ENCODE peak calls at places on chromosomes 6 and 20, in six cellular contexts. One of them, this sample, is unnamed.

GRCh38 chr6:132132420-132132819 is 181.2 kb upstream of the CCN2 start:
- DNase-seq in cardiac muscle cell: peak
- DNase-seq in DND-41: no peak
- DNase-seq in uterus: no peak
- DNase-seq in right lobe of liver: no peak
- DNase-seq in aorta: no peak
- DNase-seq in this sample: peak

GRCh38 chr20:31859266-31859997 is 10.9 kb downstream of the DUSP15 start:
- DNase-seq in aorta: peak
- DNase-seq in cardiac muscle cell: no peak
- DNase-seq in DND-41: no peak
- DNase-seq in uterus: no peak
- DNase-seq in right lobe of liver: no peak
- DNase-seq in this sample: no peak

GRCh38 chr20:25061103-25061799 is 3.3 kb upstream of the ACSS1 start:
- DNase-seq in DND-41: no peak
- DNase-seq in uterus: no peak
- DNase-seq in right lobe of liver: no peak
- DNase-seq in cardiac muscle cell: no peak
- DNase-seq in aorta: no peak
- DNase-seq in this sample: no peak

GRCh38 chr20:44601801-44602204 is 19.4 kb downstream of the PKIG start:
- DNase-seq in aorta: peak
- DNase-seq in uterus: peak
- DNase-seq in cardiac muscle cell: no peak
- DNase-seq in right lobe of liver: no peak
- DNase-seq in DND-41: no peak
- DNase-seq in this sample: no peak

GRCh38 chr6:125271486-125272159 is 30.1 kb downstream of the HDDC2 start:
- DNase-seq in uterus: no peak
- DNase-seq in DND-41: no peak
- DNase-seq in aorta: no peak
- DNase-seq in cardiac muscle cell: no peak
- DNase-seq in right lobe of liver: no peak
- DNase-seq in this sample: no peak

GRCh38 chr6:131682427-131682826 is 18.8 kb downstream of the OR2A4 start:
- DNase-seq in aorta: no peak
- DNase-seq in cardiac muscle cell: no peak
- DNase-seq in right lobe of liver: no peak
- DNase-seq in uterus: no peak
- DNase-seq in DND-41: no peak
- DNase-seq in this sample: no peak

GRCh38 chr6:37698264-37699137 is 818 bp upstream of the MDGA1 start:
- DNase-seq in cardiac muscle cell: peak
- DNase-seq in right lobe of liver: peak
- DNase-seq in uterus: peak
- DNase-seq in aorta: peak
- DNase-seq in DND-41: peak
- DNase-seq in this sample: peak

GRCh38 chr6:90004511-90004910 is 110.2 kb downstream of the GJA10 start:
- DNase-seq in uterus: no peak
- DNase-seq in DND-41: no peak
- DNase-seq in aorta: no peak
- DNase-seq in cardiac muscle cell: no peak
- DNase-seq in right lobe of liver: no peak
- DNase-seq in this sample: no peak

GRCh38 chr20:270517-270916 is 13.0 kb downstream of the DEFB132 start:
- DNase-seq in uterus: no peak
- DNase-seq in cardiac muscle cell: no peak
- DNase-seq in DND-41: no peak
- DNase-seq in aorta: no peak
- DNase-seq in right lobe of liver: peak
- DNase-seq in this sample: no peak

GRCh38 chr20:32473231-32474008 is 111.7 kb downstream of the NOL4L start:
- DNase-seq in aorta: no peak
- DNase-seq in cardiac muscle cell: no peak
- DNase-seq in uterus: no peak
- DNase-seq in DND-41: no peak
- DNase-seq in right lobe of liver: peak
- DNase-seq in this sample: no peak

GRCh38 chr6:110472739-110473138 is 3.7 kb downstream of the SLC22A16 start:
- DNase-seq in uterus: no peak
- DNase-seq in cardiac muscle cell: no peak
- DNase-seq in DND-41: no peak
- DNase-seq in right lobe of liver: no peak
- DNase-seq in aorta: no peak
- DNase-seq in this sample: no peak

GRCh38 chr6:141140905-141141304 is 991.8 kb upstream of the GJE1 start:
- DNase-seq in right lobe of liver: no peak
- DNase-seq in aorta: no peak
- DNase-seq in uterus: no peak
- DNase-seq in DND-41: no peak
- DNase-seq in cardiac muscle cell: no peak
- DNase-seq in this sample: no peak

GRCh38 chr20:41524980-41525613 is 93.1 kb downstream of the CHD6 start:
- DNase-seq in uterus: peak
- DNase-seq in aorta: peak
- DNase-seq in right lobe of liver: peak
- DNase-seq in DND-41: no peak
- DNase-seq in cardiac muscle cell: peak
- DNase-seq in this sample: no peak

GRCh38 chr6:137025786-137026730 is 18.7 kb downstream of the IL20RA start:
- DNase-seq in cardiac muscle cell: no peak
- DNase-seq in right lobe of liver: no peak
- DNase-seq in DND-41: no peak
- DNase-seq in aorta: no peak
- DNase-seq in uterus: no peak
- DNase-seq in this sample: peak

GRCh38 chr6:31826793-31827285 is 699 bp upstream of the HSPA1B start:
- DNase-seq in uterus: peak
- DNase-seq in right lobe of liver: peak
- DNase-seq in aorta: peak
- DNase-seq in cardiac muscle cell: peak
- DNase-seq in DND-41: peak
- DNase-seq in this sample: no peak

GRCh38 chr20:10665027-10665561 is 8.7 kb downstream of the JAG1 start:
- DNase-seq in uterus: no peak
- DNase-seq in aorta: no peak
- DNase-seq in DND-41: no peak
- DNase-seq in cardiac muscle cell: no peak
- DNase-seq in right lobe of liver: no peak
- DNase-seq in this sample: no peak

GRCh38 chr6:5529015-5529414 is 267.7 kb downstream of the FARS2 start:
- DNase-seq in right lobe of liver: no peak
- DNase-seq in cardiac muscle cell: no peak
- DNase-seq in DND-41: no peak
- DNase-seq in uterus: no peak
- DNase-seq in aorta: no peak
- DNase-seq in this sample: no peak

GRCh38 chr6:11275598-11275997 is 43.1 kb upstream of the NEDD9 start:
- DNase-seq in cardiac muscle cell: peak
- DNase-seq in uterus: no peak
- DNase-seq in right lobe of liver: no peak
- DNase-seq in aorta: no peak
- DNase-seq in DND-41: peak
- DNase-seq in this sample: no peak

GRCh38 chr6:155154158-155154830 is 109.5 kb upstream of the CLDN20 start:
- DNase-seq in cardiac muscle cell: no peak
- DNase-seq in DND-41: peak
- DNase-seq in uterus: peak
- DNase-seq in aorta: no peak
- DNase-seq in right lobe of liver: no peak
- DNase-seq in this sample: peak

GRCh38 chr6:20881365-20881764 is 347.1 kb downstream of the CDKAL1 start:
- DNase-seq in cardiac muscle cell: no peak
- DNase-seq in aorta: no peak
- DNase-seq in DND-41: no peak
- DNase-seq in right lobe of liver: no peak
- DNase-seq in uterus: no peak
- DNase-seq in this sample: no peak

GRCh38 chr6:23547851-23548250 is 578.2 kb upstream of the NRSN1 start:
- DNase-seq in DND-41: no peak
- DNase-seq in right lobe of liver: no peak
- DNase-seq in cardiac muscle cell: peak
- DNase-seq in aorta: no peak
- DNase-seq in uterus: no peak
- DNase-seq in this sample: no peak

GRCh38 chr20:32356935-32357868 is 929 bp upstream of the ASXL1 start:
- DNase-seq in aorta: peak
- DNase-seq in uterus: peak
- DNase-seq in cardiac muscle cell: peak
- DNase-seq in DND-41: no peak
- DNase-seq in right lobe of liver: peak
- DNase-seq in this sample: peak

GRCh38 chr20:62195736-62196135 is 12.9 kb downstream of the MTG2 start:
- DNase-seq in aorta: peak
- DNase-seq in uterus: no peak
- DNase-seq in cardiac muscle cell: no peak
- DNase-seq in DND-41: no peak
- DNase-seq in right lobe of liver: no peak
- DNase-seq in this sample: no peak

GRCh38 chr6:14975124-14975815 is 270.6 kb upstream of the JARID2 start:
- DNase-seq in aorta: no peak
- DNase-seq in uterus: no peak
- DNase-seq in cardiac muscle cell: no peak
- DNase-seq in right lobe of liver: no peak
- DNase-seq in DND-41: no peak
- DNase-seq in this sample: peak

GRCh38 chr6:151325075-151326050 is 66.0 kb downstream of the ZBTB2 start:
- DNase-seq in right lobe of liver: peak
- DNase-seq in aorta: peak
- DNase-seq in uterus: peak
- DNase-seq in DND-41: peak
- DNase-seq in cardiac muscle cell: peak
- DNase-seq in this sample: peak

GRCh38 chr6:44699082-44699481 is 311.6 kb downstream of the CDC5L start:
- DNase-seq in DND-41: no peak
- DNase-seq in right lobe of liver: no peak
- DNase-seq in uterus: no peak
- DNase-seq in cardiac muscle cell: no peak
- DNase-seq in aorta: no peak
- DNase-seq in this sample: no peak

GRCh38 chr6:23145801-23146200 is 576.4 kb downstream of the HDGFL1 start:
- DNase-seq in DND-41: no peak
- DNase-seq in aorta: no peak
- DNase-seq in right lobe of liver: no peak
- DNase-seq in cardiac muscle cell: no peak
- DNase-seq in uterus: no peak
- DNase-seq in this sample: no peak

GRCh38 chr20:61310954-61311353 is 58.9 kb downstream of the CDH4 start:
- DNase-seq in uterus: no peak
- DNase-seq in cardiac muscle cell: no peak
- DNase-seq in aorta: no peak
- DNase-seq in right lobe of liver: no peak
- DNase-seq in DND-41: no peak
- DNase-seq in this sample: no peak

GRCh38 chr6:116439572-116439971 is 21.6 kb upstream of the CALHM6 start:
- DNase-seq in right lobe of liver: no peak
- DNase-seq in aorta: no peak
- DNase-seq in DND-41: no peak
- DNase-seq in cardiac muscle cell: no peak
- DNase-seq in uterus: no peak
- DNase-seq in this sample: no peak

GRCh38 chr6:91506509-91506908 is 919.6 kb upstream of the MAP3K7 start:
- DNase-seq in right lobe of liver: no peak
- DNase-seq in aorta: no peak
- DNase-seq in DND-41: no peak
- DNase-seq in uterus: no peak
- DNase-seq in cardiac muscle cell: no peak
- DNase-seq in this sample: no peak

GRCh38 chr20:45449528-45449927 is 20.0 kb upstream of the WFDC2 start:
- DNase-seq in uterus: peak
- DNase-seq in DND-41: no peak
- DNase-seq in right lobe of liver: no peak
- DNase-seq in aorta: no peak
- DNase-seq in cardiac muscle cell: peak
- DNase-seq in this sample: no peak

GRCh38 chr20:4717816-4718215 is 3.9 kb upstream of the PRND start:
- DNase-seq in DND-41: no peak
- DNase-seq in aorta: no peak
- DNase-seq in cardiac muscle cell: no peak
- DNase-seq in uterus: no peak
- DNase-seq in right lobe of liver: no peak
- DNase-seq in this sample: peak

GRCh38 chr6:158194487-158195280 is 26.5 kb downstream of the GTF2H5 start:
- DNase-seq in cardiac muscle cell: no peak
- DNase-seq in uterus: no peak
- DNase-seq in right lobe of liver: no peak
- DNase-seq in DND-41: no peak
- DNase-seq in aorta: no peak
- DNase-seq in this sample: no peak
- H3K4me3 ChIP-seq in cardiac muscle cell: no peak
- H3K4me3 ChIP-seq in uterus: no peak
- H3K4me3 ChIP-seq in right lobe of liver: no peak
- H3K4me3 ChIP-seq in DND-41: no peak
- H3K4me3 ChIP-seq in aorta: no peak
- H3K4me3 ChIP-seq in this sample: no peak

GRCh38 chr6:83138118-83138722 is 54.8 kb downstream of the PGM3 start:
- DNase-seq in cardiac muscle cell: no peak
- DNase-seq in DND-41: no peak
- DNase-seq in right lobe of liver: no peak
- DNase-seq in aorta: no peak
- DNase-seq in uterus: no peak
- DNase-seq in this sample: no peak
- H3K27ac ChIP-seq in cardiac muscle cell: no peak
- H3K27ac ChIP-seq in DND-41: no peak
- H3K27ac ChIP-seq in right lobe of liver: no peak
- H3K27ac ChIP-seq in aorta: no peak
- H3K27ac ChIP-seq in uterus: no peak
- H3K27ac ChIP-seq in this sample: no peak

GRCh38 chr6:159728552-159728951 is 1.2 kb downstream of the WTAP start:
- DNase-seq in cardiac muscle cell: no peak
- DNase-seq in uterus: no peak
- DNase-seq in aorta: no peak
- DNase-seq in DND-41: no peak
- DNase-seq in right lobe of liver: no peak
- DNase-seq in this sample: no peak
- H3K4me3 ChIP-seq in cardiac muscle cell: peak
- H3K4me3 ChIP-seq in uterus: peak
- H3K4me3 ChIP-seq in aorta: peak
- H3K4me3 ChIP-seq in DND-41: peak
- H3K4me3 ChIP-seq in right lobe of liver: peak
- H3K4me3 ChIP-seq in this sample: peak

GRCh38 chr20:16018881-16019280 is 554.4 kb downstream of the KIF16B start:
- DNase-seq in aorta: no peak
- DNase-seq in uterus: no peak
- DNase-seq in right lobe of liver: no peak
- DNase-seq in cardiac muscle cell: no peak
- DNase-seq in DND-41: no peak
- DNase-seq in this sample: no peak
- H3K27ac ChIP-seq in aorta: no peak
- H3K27ac ChIP-seq in uterus: no peak
- H3K27ac ChIP-seq in right lobe of liver: no peak
- H3K27ac ChIP-seq in cardiac muscle cell: no peak
- H3K27ac ChIP-seq in DND-41: no peak
- H3K27ac ChIP-seq in this sample: no peak

GRCh38 chr20:40322941-40323340 is 366.1 kb downstream of the MAFB start:
- DNase-seq in cardiac muscle cell: no peak
- DNase-seq in aorta: no peak
- DNase-seq in right lobe of liver: no peak
- DNase-seq in DND-41: no peak
- DNase-seq in uterus: no peak
- DNase-seq in this sample: no peak
- H3K4me3 ChIP-seq in cardiac muscle cell: no peak
- H3K4me3 ChIP-seq in aorta: no peak
- H3K4me3 ChIP-seq in right lobe of liver: no peak
- H3K4me3 ChIP-seq in DND-41: no peak
- H3K4me3 ChIP-seq in uterus: no peak
- H3K4me3 ChIP-seq in this sample: no peak

GRCh38 chr6:35469711-35470662 is 1.8 kb downstream of the RPL10A start:
- DNase-seq in DND-41: no peak
- DNase-seq in aorta: no peak
- DNase-seq in cardiac muscle cell: peak
- DNase-seq in right lobe of liver: no peak
- DNase-seq in uterus: peak
- DNase-seq in this sample: peak
- H3K27ac ChIP-seq in DND-41: peak
- H3K27ac ChIP-seq in aorta: no peak
- H3K27ac ChIP-seq in cardiac muscle cell: peak
- H3K27ac ChIP-seq in right lobe of liver: peak
- H3K27ac ChIP-seq in uterus: peak
- H3K27ac ChIP-seq in this sample: peak